ENCODE peak calls at places on chromosomes 12 and 14, in four cellular contexts. M is activated T-helper 1 cell treated with anti-CD3 and anti-CD28 coated beads, Interleukin-12 subunit alpha, Interleukin-12 subunit beta, Interleukin-2, Interleukin-4 antibody, amounts not matched to agents 30 ng/mL and 10 ng/mL and 1 ng/mL, durations not matched to agents 14 hours and 24 hours and 36 hours; P is fibroblast of the aortic adventitia; S is MCF 10A. C is an unnamed sample.

GRCh38 chr14:104206281-104206904 is 68.0 kb downstream of the KIF26A start:
- DNase-seq in M (no peak), P (no peak), S (no peak), C (no peak)

GRCh38 chr12:55974308-55974724 is 438 bp downstream of the RAB5B start:
- DNase-seq in M (peak; percentile 51), P (no peak), S (peak; percentile 47), C (peak; percentile 62)

GRCh38 chr12:49796606-49797451 is 31.4 kb downstream of the NCKAP5L start:
- DNase-seq in M (no peak), P (no peak), S (no peak), C (no peak)

GRCh38 chr14:105249175-105250007 is 1.1 kb downstream of the BTBD6 start:
- DNase-seq in M (no peak), P (peak; percentile 27), S (no peak), C (no peak)

GRCh38 chr14:90061849-90062794 is at the start of gene KCNK13:
- DNase-seq in M (no peak), P (no peak), S (no peak), C (peak; percentile 11)

GRCh38 chr14:24132061-24132685 is 1.7 kb downstream of the FITM1 start:
- DNase-seq in M (no peak), P (no peak), S (peak; percentile 66), C (no peak)

GRCh38 chr14:32403688-32404087 is 74.6 kb downstream of the AKAP6 start:
- DNase-seq in M (no peak), P (no peak), S (peak; percentile 28), C (no peak)

GRCh38 chr12:130075497-130076076 is 86.7 kb upstream of the FZD10 start:
- DNase-seq in M (no peak), P (no peak), S (no peak), C (no peak)

GRCh38 chr12:90055071-90055470 is 346.4 kb upstream of the ATP2B1 start:
- DNase-seq in M (no peak), P (no peak), S (no peak), C (no peak)

GRCh38 chr14:71688576-71688975 is 243.7 kb upstream of the RGS6 start:
- DNase-seq in M (no peak), P (peak; percentile 46), S (no peak), C (peak; percentile 34)